ENCODE peak calls at places on chromosomes 11 and 22, in five cellular contexts. J is cardiac muscle cell; Q is neuronal stem cell; F is CD4-positive, alpha-beta memory T cell; P is breast epithelium. O is an unnamed sample. For H3K27me3, the result is how much of the 10 kb centered on the place peaks cover.

GRCh38 chr22:26617251-26618199 is at the start of gene CRYBB1:
- DNase-seq in J (no peak), Q (peak), F (no peak), P (no peak), O (no peak)

GRCh38 chr11:57584341-57584740 is 13.1 kb upstream of the SERPING1 start:
- DNase-seq in J (peak), Q (no peak), F (no peak), P (no peak), O (no peak)

GRCh38 chr22:39360674-39361413 is 11.1 kb downstream of the SYNGR1 start:
- DNase-seq in J (no peak), Q (no peak), F (no peak), P (peak), O (no peak)

GRCh38 chr11:69524291-69524882 is 42.9 kb downstream of the LINC01488 start:
- DNase-seq in J (no peak), Q (no peak), F (no peak), P (peak), O (peak)

GRCh38 chr11:112795142-112795815 is 165.9 kb upstream of the NCAM1 start:
- DNase-seq in J (no peak), Q (no peak), F (peak), P (no peak), O (no peak)

GRCh38 chr22:42697542-42698013 is 23.1 kb downstream of the A4GALT start:
- DNase-seq in J (peak), Q (no peak), F (no peak), P (no peak), O (peak)

GRCh38 chr11:10451399-10452116 is 3.5 kb upstream of the AMPD3 start:
- DNase-seq in J (peak), Q (no peak), F (no peak), P (no peak), O (no peak)

GRCh38 chr22:31305194-31305593 is 12.9 kb upstream of the PIK3IP1 start:
- DNase-seq in J (no peak), Q (no peak), F (no peak), P (no peak), O (no peak)

GRCh38 chr11:108872781-108873291 is 208.0 kb downstream of the DDX10 start:
- DNase-seq in J (no peak), Q (no peak), F (no peak), P (no peak), O (no peak)

GRCh38 chr11:108871867-108872266 is 207.0 kb downstream of the DDX10 start:
- DNase-seq in J (no peak), Q (no peak), F (no peak), P (no peak), O (no peak)

GRCh38 chr11:108875134-108875533 is 210.3 kb downstream of the DDX10 start:
- DNase-seq in J (no peak), Q (no peak), F (no peak), P (no peak), O (no peak)

GRCh38 chr11:108873305-108873704 is 208.4 kb downstream of the DDX10 start:
- DNase-seq in J (no peak), Q (no peak), F (no peak), P (no peak), O (peak)

DNA sequence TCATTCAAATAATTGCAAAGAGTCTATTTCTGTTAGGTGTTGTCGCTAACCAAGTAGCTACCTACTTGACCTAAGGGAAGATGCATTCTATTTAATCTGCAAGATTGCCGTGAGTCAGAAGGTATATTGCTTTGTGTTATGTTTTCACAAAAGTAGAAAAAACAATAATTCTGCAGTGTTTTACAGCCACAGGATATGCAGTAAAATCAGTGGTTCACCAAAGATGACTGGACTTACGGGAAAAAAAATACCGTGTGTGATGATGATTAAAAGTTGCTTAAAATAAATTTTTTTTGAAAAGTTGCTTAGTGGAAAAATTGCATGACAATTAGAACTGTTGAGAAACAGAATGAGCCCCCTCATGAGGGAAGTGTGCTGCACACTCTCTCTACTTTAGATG is 209.1 kb downstream of the DDX10 start:
- DNase-seq in J (no peak), Q (no peak), F (no peak), P (no peak), O (no peak)
- H3K27ac ChIP-seq in J (no peak), Q (no peak), F (no peak), P (no peak), O (peak)

GRCh38 chr11:34055218-34056000 is 3.9 kb downstream of the CAPRIN1 start:
- DNase-seq in J (no peak), Q (no peak), F (no peak), P (no peak), O (no peak)
- H3K4me3 ChIP-seq in J (peak), Q (no peak), F (no peak), P (peak), O (no peak)

DNA sequence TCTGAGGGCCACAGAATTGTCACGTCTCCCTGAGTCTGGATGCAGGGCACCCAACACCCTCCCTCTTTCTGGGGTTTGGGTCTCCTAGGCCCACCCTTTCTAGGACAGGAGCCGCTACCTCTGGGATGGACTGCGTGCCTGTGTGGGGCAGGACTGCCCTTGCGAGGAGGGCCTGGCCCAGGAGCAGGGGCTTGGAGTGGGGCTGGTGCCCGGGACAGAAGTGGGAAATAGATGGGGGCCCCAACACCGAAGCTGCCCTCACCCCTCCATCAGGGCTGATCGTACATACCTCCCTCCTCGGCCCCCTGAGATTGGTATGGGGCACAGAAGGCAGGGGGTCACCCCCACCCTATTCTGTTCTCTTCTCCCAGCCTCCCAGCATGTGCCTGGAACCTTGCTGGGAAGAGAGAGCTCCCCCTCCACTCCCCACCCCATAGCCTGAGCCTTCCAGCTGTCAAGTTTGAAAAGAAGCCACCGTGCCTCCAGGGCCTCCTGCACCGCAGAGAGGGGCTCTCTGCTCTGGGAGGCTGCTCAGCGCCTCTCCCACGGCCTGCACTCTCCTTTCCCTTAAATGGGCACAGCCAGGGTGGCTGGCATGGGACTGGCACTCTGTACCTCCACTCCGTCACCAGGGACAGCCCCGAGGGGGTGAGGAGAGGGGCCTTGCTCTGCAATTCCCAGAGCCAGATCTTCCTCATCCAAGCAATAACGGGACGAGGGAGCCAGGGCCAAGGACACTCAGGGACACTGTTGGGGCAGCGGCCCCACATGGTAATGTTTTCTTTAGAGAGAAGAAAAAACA is 1.8 kb downstream of the LRRC10B start:
- DNase-seq in J (no peak), Q (no peak), F (no peak), P (no peak), O (no peak)
- H3K27me3 ChIP-seq in J (half or more), Q (under half), F (under half), P (under half), O (half or more)

DNA sequence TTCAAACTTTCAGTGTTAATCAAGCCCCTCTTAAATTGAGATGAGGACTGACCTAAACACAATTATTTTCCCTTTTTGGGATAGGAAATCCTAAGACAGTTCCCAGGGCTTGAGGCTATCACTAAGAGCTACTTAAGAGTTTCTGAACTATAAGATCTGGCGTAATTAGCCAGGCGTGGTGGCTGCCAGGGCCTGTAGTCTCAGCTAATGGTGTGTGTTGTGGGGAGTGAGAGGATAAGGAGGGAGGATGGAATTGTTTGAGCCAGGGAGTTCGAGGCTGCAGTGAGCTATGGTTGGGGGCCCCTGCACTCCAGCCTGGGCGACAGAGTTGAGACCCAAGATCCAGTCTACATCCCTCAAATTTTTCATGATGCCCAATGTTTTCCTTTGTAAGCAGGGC is 23.5 kb upstream of the EXPH5 start:
- DNase-seq in J (no peak), Q (no peak), F (no peak), P (no peak), O (no peak)
- H3K27ac ChIP-seq in J (no peak), Q (no peak), F (no peak), P (no peak), O (peak)

DNA sequence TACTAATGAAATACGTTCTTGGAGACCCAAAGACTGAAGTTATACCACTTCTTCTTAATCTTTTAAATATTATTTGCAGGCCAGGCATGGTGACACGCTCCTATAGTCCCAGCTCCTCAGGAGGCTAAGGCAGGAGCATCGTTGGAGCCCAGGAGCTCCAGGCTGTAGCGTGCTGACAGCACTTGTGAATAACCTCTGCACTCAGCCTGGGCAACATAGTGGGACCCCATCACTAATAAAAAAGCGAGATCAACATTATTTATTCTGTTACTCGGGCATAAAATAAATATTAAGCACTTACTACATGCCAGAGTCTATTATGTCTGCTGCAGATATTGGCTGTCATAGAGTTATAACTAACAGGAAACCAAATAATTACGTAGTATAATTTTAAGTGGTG is 720 bp upstream of the MED17 start:
- DNase-seq in J (no peak), Q (no peak), F (no peak), P (no peak), O (no peak)
- H3K4me3 ChIP-seq in J (peak), Q (peak), F (peak), P (peak), O (peak)

GRCh38 chr11:76846441-76846840 is 14.3 kb upstream of the ACER3 start:
- DNase-seq in J (no peak), Q (no peak), F (no peak), P (no peak), O (no peak)
- H3K27me3 ChIP-seq in J (under half), Q (under half), F (under half), P (under half), O (under half)

GRCh38 chr11:1259076-1259461 is 36.2 kb downstream of the MUC5B start:
- DNase-seq in J (no peak), Q (no peak), F (no peak), P (no peak), O (no peak)
- H3K27ac ChIP-seq in J (no peak), Q (no peak), F (no peak), P (no peak), O (no peak)

DNA sequence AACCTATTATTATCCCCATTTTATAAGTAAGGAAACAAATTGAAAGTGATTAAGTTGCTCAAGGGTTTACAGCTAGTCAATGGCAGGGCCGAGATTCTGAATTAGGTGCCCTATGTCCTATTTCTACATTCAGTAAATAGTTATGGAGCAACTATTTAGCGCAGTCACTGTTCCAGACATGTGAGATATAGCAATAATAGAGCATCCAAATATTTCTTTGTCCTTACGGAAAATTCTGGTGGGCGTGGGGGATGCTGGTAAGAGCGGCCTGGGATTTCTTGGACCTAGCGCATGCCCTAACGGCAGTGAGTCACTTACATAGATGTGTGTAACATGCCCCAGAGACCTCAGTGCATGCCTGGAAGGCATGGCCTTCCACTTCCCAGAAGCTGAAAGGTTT is 4.4 kb downstream of the DTX4 start:
- DNase-seq in J (no peak), Q (no peak), F (no peak), P (no peak), O (no peak)
- H3K4me3 ChIP-seq in J (no peak), Q (no peak), F (no peak), P (no peak), O (no peak)

DNA sequence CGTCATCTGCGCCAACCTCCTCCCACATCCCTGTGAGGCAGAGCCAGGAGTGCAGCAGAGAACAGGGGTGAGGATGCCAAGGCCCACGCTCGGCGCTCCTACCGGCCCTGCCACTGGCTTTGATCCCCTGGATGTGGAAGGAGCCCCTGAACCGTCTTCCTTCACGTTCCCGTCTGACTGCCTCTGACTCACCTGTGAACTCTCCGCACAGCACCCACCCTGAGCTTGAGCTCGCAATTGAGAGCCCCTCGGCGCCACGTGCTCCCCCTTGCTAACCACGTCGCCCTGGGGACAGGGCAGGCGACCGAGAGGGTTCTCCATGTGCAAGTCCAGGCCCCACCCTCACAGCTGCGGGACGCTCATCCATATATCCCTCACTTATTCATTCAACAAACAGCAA is 645.3 kb downstream of the BRD1 start:
- DNase-seq in J (no peak), Q (no peak), F (no peak), P (no peak), O (no peak)
- H3K27me3 ChIP-seq in J (under half), Q (under half), F (under half), P (under half), O (under half)

GRCh38 chr11:78299000-78299712 is 110.4 kb downstream of the USP35 start:
- DNase-seq in J (no peak), Q (no peak), F (no peak), P (no peak), O (no peak)
- H3K27ac ChIP-seq in J (no peak), Q (no peak), F (no peak), P (no peak), O (no peak)